ENCODE peak calls at places on chromosome 3, in eight cellular contexts. V is endothelial cell of umbilical vein; C is T-helper 2 cell treated with Interferon-gamma antibody and Interleukin-4, amounts not matched to agents 5 μg/mL and 100 μg/mL, for 36 hours; X is Right ventricle myocardium inferior; O is T1000; Q is stimulated activated CD8-positive, alpha-beta memory T cell treated with anti-CD3 and anti-CD28 coated beads, Interleukin-15, amount 100 ng/mL, for 24 hours; G is non-pigmented ciliary epithelial cell; U is activated T-cell treated with anti-CD3 and anti-CD28 coated beads, Interleukin-2, amount 50 U/mL, for 24 hours. P is an unnamed sample.

GRCh38 chr3:17356581-17356980 is 385.9 kb downstream of the TBC1D5 start:
- DNase-seq in V (no peak), C (no peak), X (no peak), O (no peak), Q (no peak), G (no peak), U (no peak), P (no peak)

GRCh38 chr3:64131755-64132154 is 93.5 kb downstream of the PRICKLE2 start:
- DNase-seq in V (no peak), C (no peak), X (no peak), O (no peak), Q (no peak), G (no peak), U (no peak), P (no peak)

GRCh38 chr3:126394179-126394976 is at the start of gene CFAP100:
- DNase-seq in V (peak), C (no peak), X (peak), O (no peak), Q (no peak), G (no peak), U (no peak), P (no peak)

GRCh38 chr3:140699516-140700231 is 21.8 kb downstream of the TRIM42 start:
- DNase-seq in V (no peak), C (no peak), X (no peak), O (no peak), Q (no peak), G (no peak), U (no peak), P (no peak)

GRCh38 chr3:115912372-115912771 is 289.1 kb downstream of the GAP43 start:
- DNase-seq in V (no peak), C (no peak), X (peak), O (no peak), Q (no peak), G (no peak), U (no peak), P (no peak)

GRCh38 chr3:123723527-123724168 is 138.8 kb upstream of the HACD2 start:
- DNase-seq in V (peak), C (peak), X (no peak), O (peak), Q (no peak), G (peak), U (peak), P (no peak)

GRCh38 chr3:156483426-156483825 is 71.5 kb downstream of the SSR3 start:
- DNase-seq in V (peak), C (peak), X (no peak), O (no peak), Q (no peak), G (peak), U (no peak), P (no peak)

GRCh38 chr3:184539801-184540440 is 21.7 kb upstream of the EPHB3 start:
- DNase-seq in V (no peak), C (no peak), X (no peak), O (no peak), Q (no peak), G (no peak), U (no peak), P (no peak)

GRCh38 chr3:121545049-121545563 is 682 bp downstream of the POLQ start:
- DNase-seq in V (no peak), C (peak), X (no peak), O (no peak), Q (no peak), G (no peak), U (no peak), P (no peak)

GRCh38 chr3:11651900-11652299 is 8.2 kb upstream of the VGLL4 start:
- DNase-seq in V (peak), C (no peak), X (no peak), O (no peak), Q (no peak), G (no peak), U (no peak), P (no peak)

GRCh38 chr3:10419637-10420232 is 85.7 kb downstream of the ATP2B2 start:
- DNase-seq in V (no peak), C (peak), X (no peak), O (no peak), Q (no peak), G (no peak), U (peak), P (no peak)

GRCh38 chr3:69425249-69425648 is 39.4 kb upstream of the FRMD4B start:
- DNase-seq in V (peak), C (no peak), X (no peak), O (no peak), Q (no peak), G (no peak), U (no peak), P (no peak)

GRCh38 chr3:70716832-70717231 is 404.4 kb upstream of the MDFIC2 start:
- DNase-seq in V (peak), C (no peak), X (peak), O (no peak), Q (no peak), G (no peak), U (no peak), P (no peak)

GRCh38 chr3:183844606-183845005 is 19.2 kb upstream of the MAP6D1 start:
- DNase-seq in V (peak), C (no peak), X (no peak), O (no peak), Q (no peak), G (peak), U (no peak), P (no peak)

GRCh38 chr3:32510075-32510724 is 7.5 kb upstream of the CMTM6 start:
- DNase-seq in V (peak), C (peak), X (peak), O (peak), Q (peak), G (no peak), U (peak), P (no peak)

GRCh38 chr3:122563717-122564025 is 429 bp downstream of the PARP9 start:
- DNase-seq in V (no peak), C (no peak), X (no peak), O (no peak), Q (no peak), G (no peak), U (peak), P (no peak)

GRCh38 chr3:138907541-138907940 is 39.4 kb downstream of the FOXL2 start:
- DNase-seq in V (no peak), C (no peak), X (no peak), O (no peak), Q (no peak), G (no peak), U (no peak), P (no peak)

GRCh38 chr3:18223591-18224338 is 201.4 kb downstream of the SATB1 start:
- DNase-seq in V (no peak), C (no peak), X (no peak), O (no peak), Q (no peak), G (no peak), U (no peak), P (no peak)